ENCODE peak calls at places on chromosome 6, in six cellular contexts. G is activated T-cell treated with anti-CD3 and anti-CD28 coated beads, Interleukin-2, amount 50 U/mL, for 4 hours; F is A172; Z is T-helper 1 cell; L is stimulated activated CD4-positive, alpha-beta T cell treated with anti-CD3 and anti-CD28 coated beads, Interleukin-1b, Interleukin-23, amount 100 ng/mL, for 48 hours; Q is stimulated activated CD8-positive, alpha-beta memory T cell treated with anti-CD3 and anti-CD28 coated beads, Interleukin-4, amount 100 ng/mL, for 4 hours. P is an unnamed sample.

GRCh38 chr6:98973571-98973970 is 25.8 kb upstream of the FBXL4 start:
- DNase-seq in G (no peak), F (no peak), L (no peak), Q (no peak), Z (no peak), P (no peak)

GRCh38 chr6:133890941-133891813 is 2.3 kb downstream of the TCF21 start:
- DNase-seq in G (no peak), L (no peak), Q (no peak), F (peak), Z (no peak), P (peak)

GRCh38 chr6:108106694-108107093 is 32.2 kb upstream of the OSTM1 start:
- DNase-seq in Z (no peak), G (no peak), L (no peak), F (no peak), Q (no peak), P (no peak)

GRCh38 chr6:55069132-55069781 is 105.1 kb upstream of the HCRTR2 start:
- DNase-seq in Q (no peak), G (no peak), Z (no peak), L (no peak), F (peak), P (peak)

GRCh38 chr6:116983375-116983774 is 106.3 kb downstream of the RFX6 start:
- DNase-seq in Z (no peak), G (no peak), L (no peak), Q (no peak), F (no peak), P (no peak)

GRCh38 chr6:38715016-38715809 is at the start of gene DNAH8:
- DNase-seq in Z (no peak), G (no peak), F (no peak), Q (peak), L (peak), P (no peak)

GRCh38 chr6:157144861-157145260 is 178.5 kb downstream of the TMEM242 start:
- DNase-seq in L (no peak), Q (no peak), Z (no peak), G (no peak), F (no peak), P (no peak)

GRCh38 chr6:53466257-53466656 is 78.6 kb downstream of the GCLC start:
- DNase-seq in L (no peak), Q (no peak), F (no peak), Z (no peak), G (no peak), P (no peak)

GRCh38 chr6:21732731-21733130 is 139.2 kb downstream of the SOX4 start:
- DNase-seq in G (no peak), F (peak), L (no peak), Z (no peak), Q (no peak), P (no peak)

GRCh38 chr6:79656134-79656533 is 25.0 kb downstream of the SH3BGRL2 start:
- DNase-seq in L (no peak), Q (no peak), Z (no peak), F (no peak), G (no peak), P (no peak)

GRCh38 chr6:123747515-123747914 is 56.1 kb upstream of the NKAIN2 start:
- DNase-seq in L (no peak), F (no peak), Z (no peak), Q (no peak), G (no peak), P (no peak)

GRCh38 chr6:107820571-107821261 is 3.4 kb downstream of the SCML4 start:
- DNase-seq in L (peak), G (no peak), Q (no peak), F (no peak), Z (no peak), P (peak)

GRCh38 chr6:159013229-159013628 is 13.2 kb upstream of the RSPH3 start:
- DNase-seq in Z (no peak), Q (no peak), G (no peak), F (no peak), L (no peak), P (peak)

GRCh38 chr6:75693534-75693933 is 55.5 kb upstream of the MYO6 start:
- DNase-seq in Q (no peak), F (no peak), G (no peak), L (no peak), Z (no peak), P (peak)

GRCh38 chr6:36227379-36228344 is 31.1 kb downstream of the BRPF3 start:
- DNase-seq in L (no peak), F (no peak), G (no peak), Z (no peak), Q (no peak), P (no peak)

GRCh38 chr6:73058736-73059135 is 166.6 kb downstream of the KHDC1L start:
- DNase-seq in F (no peak), G (no peak), Q (no peak), Z (no peak), L (no peak), P (peak)

GRCh38 chr6:33672808-33673207 is 38.7 kb downstream of the UQCC2 start:
- DNase-seq in G (no peak), Q (no peak), F (peak), L (no peak), Z (no peak), P (peak)

GRCh38 chr6:64872633-64873032 is 834.4 kb downstream of the EYS start:
- DNase-seq in F (no peak), Q (no peak), L (no peak), Z (no peak), G (no peak), P (no peak)

GRCh38 chr6:148888853-148889252 is 142.0 kb downstream of the UST start:
- DNase-seq in G (no peak), Z (no peak), L (no peak), Q (no peak), F (no peak), P (peak)

GRCh38 chr6:34114695-34115395 is 31.0 kb downstream of the GRM4 start:
- DNase-seq in G (no peak), Z (no peak), Q (no peak), F (no peak), L (no peak), P (no peak)

GRCh38 chr6:166221040-166221439 is 53.4 kb upstream of the TBXT start:
- DNase-seq in Q (no peak), Z (no peak), F (no peak), G (no peak), L (peak), P (no peak)

GRCh38 chr6:158043008-158043407 is 61.3 kb downstream of the SYNJ2 start:
- DNase-seq in Z (no peak), L (no peak), G (peak), Q (no peak), F (no peak), P (no peak)

GRCh38 chr6:77467038-77467437 is 3.7 kb upstream of the HTR1B start:
- DNase-seq in L (no peak), F (no peak), Z (no peak), Q (no peak), G (no peak), P (no peak)

GRCh38 chr6:3913077-3913957 is 64.1 kb downstream of the FAM50B start:
- DNase-seq in Z (no peak), Q (no peak), L (no peak), G (no peak), F (peak), P (peak)

GRCh38 chr6:159098636-159099106 is 53.9 kb upstream of the TAGAP start:
- DNase-seq in Z (peak), L (peak), G (peak), Q (peak), F (no peak), P (no peak)

GRCh38 chr6:145153495-145153894 is 581.8 kb downstream of the EPM2A start:
- DNase-seq in F (no peak), Q (no peak), L (no peak), Z (no peak), G (no peak), P (no peak)

GRCh38 chr6:63319911-63320310 is at the start of gene LGSN:
- DNase-seq in Z (no peak), Q (no peak), F (no peak), L (no peak), G (no peak), P (no peak)

GRCh38 chr6:167569879-167570278 is 245.0 kb downstream of the TTLL2 start:
- DNase-seq in G (no peak), Q (no peak), L (no peak), Z (no peak), F (no peak), P (no peak)

GRCh38 chr6:17173071-17173470 is 71.2 kb downstream of the STMND1 start:
- DNase-seq in F (no peak), G (no peak), L (no peak), Z (no peak), Q (no peak), P (peak)

GRCh38 chr6:5499644-5500306 is 238.5 kb downstream of the FARS2 start:
- DNase-seq in Q (no peak), L (no peak), Z (no peak), G (no peak), F (peak), P (peak)

GRCh38 chr6:28489366-28490190 is 26.0 kb downstream of the GPX6 start:
- DNase-seq in Q (no peak), Z (no peak), F (peak), G (peak), L (peak), P (peak)

GRCh38 chr6:15588966-15589634 is 73.7 kb downstream of the DTNBP1 start:
- DNase-seq in G (no peak), Q (no peak), Z (no peak), F (peak), L (peak), P (peak)

GRCh38 chr6:2562721-2563120 is 188.0 kb downstream of the MYLK4 start:
- DNase-seq in L (no peak), G (no peak), Q (no peak), Z (no peak), F (no peak), P (no peak)

GRCh38 chr6:148760568-148761531 is 14.0 kb downstream of the UST start:
- DNase-seq in G (peak), L (peak), Z (peak), F (peak), Q (no peak), P (peak)

GRCh38 chr6:53179961-53180651 is 31.5 kb upstream of the GCM1 start:
- DNase-seq in G (peak), F (no peak), Q (peak), L (peak), Z (peak), P (no peak)

GRCh38 chr6:169274761-169275160 is 21.1 kb upstream of the THBS2 start:
- DNase-seq in Z (no peak), Q (no peak), F (no peak), G (no peak), L (no peak), P (peak)

GRCh38 chr6:7468382-7469081 is 72.9 kb upstream of the DSP start:
- DNase-seq in L (peak), Z (no peak), G (no peak), F (peak), Q (no peak), P (peak)